ENCODE peak calls at places on chromosomes 1 and 21, in six cellular contexts. K is lung, B is AML-193, V is neural progenitor cell, L is NCI-H345, U is T-helper 17 cell. I is an unnamed sample.

GRCh38 chr1:204174958-204175357 is 8.8 kb upstream of the REN start:
- DNase-seq in U (no peak), B (no peak), V (no peak), L (no peak), K (no peak), I (no peak)

GRCh38 chr1:91817506-91817905 is 68.4 kb downstream of the TGFBR3 start:
- DNase-seq in B (no peak), K (no peak), U (no peak), L (no peak), V (no peak), I (no peak)

GRCh38 chr1:39183503-39184353 is 20.8 kb upstream of the MACF1 start:
- DNase-seq in K (peak), B (peak), V (no peak), L (peak), U (peak), I (no peak)

GRCh38 chr1:162631546-162632233 is 574 bp upstream of the DDR2 start:
- DNase-seq in B (no peak), K (no peak), U (no peak), L (no peak), V (no peak), I (no peak)

GRCh38 chr1:219092206-219092605 is 81.5 kb upstream of the LYPLAL1 start:
- DNase-seq in K (no peak), L (no peak), B (no peak), V (no peak), U (no peak), I (no peak)

GRCh38 chr1:44408181-44409018 is 3.3 kb downstream of the RNF220 start:
- DNase-seq in V (peak), L (no peak), K (no peak), B (no peak), U (no peak), I (no peak)

GRCh38 chr1:18021242-18021641 is 86.4 kb upstream of the IGSF21 start:
- DNase-seq in K (no peak), V (no peak), U (no peak), B (no peak), L (no peak), I (no peak)

GRCh38 chr1:198713081-198713480 is 74.2 kb downstream of the PTPRC start:
- DNase-seq in L (no peak), U (no peak), B (no peak), V (no peak), K (no peak), I (no peak)

GRCh38 chr1:162111572-162111971 is 42.1 kb downstream of the NOS1AP start:
- DNase-seq in U (no peak), V (no peak), K (no peak), B (no peak), L (no peak), I (no peak)

GRCh38 chr1:208834346-208835081 is 590.3 kb upstream of the PLXNA2 start:
- DNase-seq in V (peak), B (no peak), U (no peak), L (peak), K (no peak), I (no peak)

GRCh38 chr1:54009406-54009805 is 8.6 kb downstream of the LDLRAD1 start:
- DNase-seq in B (no peak), K (no peak), V (no peak), L (no peak), U (no peak), I (no peak)

GRCh38 chr1:11700655-11701467 is 9.4 kb downstream of the DRAXIN start:
- DNase-seq in B (no peak), V (peak), U (no peak), K (no peak), L (no peak), I (peak)

GRCh38 chr1:64265141-64265540 is 61.7 kb downstream of the UBE2U start:
- DNase-seq in U (no peak), L (no peak), K (no peak), B (no peak), V (no peak), I (no peak)

GRCh38 chr1:225911207-225912130 is 12.6 kb downstream of the PYCR2 start:
- DNase-seq in K (peak), L (no peak), V (peak), B (no peak), U (peak), I (no peak)

GRCh38 chr1:109912214-109912861 is 1.7 kb downstream of the CSF1 start:
- DNase-seq in U (no peak), B (no peak), L (no peak), K (no peak), V (no peak), I (no peak)

GRCh38 chr1:203204776-203205175 is 18.3 kb upstream of the CHI3L1 start:
- DNase-seq in V (no peak), U (no peak), B (no peak), K (no peak), L (no peak), I (no peak)

GRCh38 chr1:116765962-116766361 is 11.7 kb downstream of the CD2 start:
- DNase-seq in K (no peak), V (no peak), L (no peak), B (no peak), U (no peak), I (no peak)

GRCh38 chr21:41634858-41635257 is 126.9 kb upstream of the TMPRSS2 start:
- DNase-seq in L (no peak), K (no peak), U (no peak), B (no peak), V (no peak), I (no peak)

GRCh38 chr1:9767964-9768668 is 55.6 kb downstream of the CLSTN1 start:
- DNase-seq in K (no peak), L (no peak), U (peak), V (no peak), B (no peak), I (no peak)

GRCh38 chr1:15279576-15280230 is 32.7 kb downstream of the FHAD1 start:
- DNase-seq in K (no peak), B (no peak), L (no peak), U (no peak), V (no peak), I (no peak)

GRCh38 chr1:14598007-14598497 is 433 bp upstream of the KAZN start:
- DNase-seq in K (no peak), L (peak), U (no peak), B (no peak), V (peak), I (no peak)

GRCh38 chr21:45559216-45560105 is 17.2 kb upstream of the SLC19A1 start:
- DNase-seq in K (no peak), U (no peak), V (no peak), L (no peak), B (no peak), I (no peak)

GRCh38 chr1:231734417-231734816 is 107.8 kb downstream of the DISC1 start:
- DNase-seq in L (no peak), U (no peak), K (no peak), V (no peak), B (no peak), I (no peak)